ENCODE peak calls at places on chromosomes 2 and 18, in six cellular contexts. I is breast epithelium, M is AG04450, W is fibroblast of lung, U is HepG2, Z is astrocyte of the spinal cord. F is an unnamed sample.
A peak's percentile ranks its signal among the peaks of the same experiment; 100 is the strongest.

GRCh38 chr2:10305254-10305635 is 2.5 kb downstream of the HPCAL1 start:
- DNase-seq in M (no peak), Z (peak; percentile 34), I (no peak), U (no peak), W (peak; percentile 42), F (no peak)

GRCh38 chr2:127670055-127670956 is 5.0 kb downstream of the LIMS2 start:
- DNase-seq in Z (no peak), I (no peak), U (no peak), W (no peak), M (no peak), F (peak; percentile 0)

GRCh38 chr2:57343391-57344006 is 703.1 kb upstream of the VRK2 start:
- DNase-seq in U (no peak), M (no peak), Z (no peak), W (no peak), I (no peak), F (no peak)

GRCh38 chr2:102138331-102138730 is 4.2 kb upstream of the IL1R1 start:
- DNase-seq in W (no peak), M (no peak), I (no peak), U (no peak), Z (no peak), F (no peak)

GRCh38 chr2:96556441-96557330 is 20.1 kb downstream of the ARID5A start:
- DNase-seq in W (peak; percentile 57), U (peak; percentile 99), I (no peak), Z (peak; percentile 65), M (no peak), F (peak; percentile 16)

GRCh38 chr2:127591221-127591923 is 54.6 kb upstream of the GPR17 start:
- DNase-seq in I (no peak), M (peak; percentile 16), W (peak; percentile 50), U (peak; percentile 74), Z (peak; percentile 60), F (no peak)

GRCh38 chr2:132937629-132938028 is 267.6 kb upstream of the LYPD1 start:
- DNase-seq in M (peak; percentile 10), U (no peak), Z (peak; percentile 53), W (peak; percentile 54), I (no peak), F (no peak)

GRCh38 chr2:238966274-238966937 is 118.5 kb downstream of the TWIST2 start:
- DNase-seq in Z (no peak), U (no peak), I (peak; percentile 39), W (no peak), M (no peak), F (no peak)

GRCh38 chr2:224268441-224268840 is 133.5 kb downstream of the FAM124B start:
- DNase-seq in I (no peak), Z (peak; percentile 97), M (peak; percentile 77), W (peak; percentile 97), U (peak; percentile 49), F (peak; percentile 75)

GRCh38 chr2:168403736-168404135 is 52.3 kb upstream of the CERS6 start:
- DNase-seq in Z (no peak), M (no peak), I (no peak), U (no peak), W (no peak), F (no peak)

GRCh38 chr2:241049739-241050623 is 51.6 kb downstream of the SNED1 start:
- DNase-seq in W (no peak), Z (no peak), M (no peak), I (no peak), U (no peak), F (no peak)

GRCh38 chr2:219430633-219431615 is 3.7 kb upstream of the SPEG start:
- DNase-seq in I (no peak), W (peak; percentile 69), U (peak; percentile 21), Z (peak; percentile 32), M (no peak), F (no peak)

GRCh38 chr2:149410701-149411484 is 80.5 kb downstream of the LYPD6 start:
- DNase-seq in M (peak; percentile 74), I (no peak), W (peak; percentile 50), U (no peak), Z (peak; percentile 48), F (peak; percentile 98)

GRCh38 chr18:44051088-44051487 is 629.6 kb upstream of the SETBP1 start:
- DNase-seq in M (no peak), W (no peak), I (no peak), U (no peak), Z (no peak), F (no peak)

GRCh38 chr2:198098918-198099317 is 294.5 kb downstream of the PLCL1 start:
- DNase-seq in I (no peak), U (no peak), Z (no peak), W (no peak), M (no peak), F (no peak)

GRCh38 chr18:31931163-31931885 is 11.6 kb downstream of the TRAPPC8 start:
- DNase-seq in M (no peak), W (no peak), U (no peak), Z (peak; percentile 16), I (no peak), F (no peak)

GRCh38 chr18:45627204-45627526 is 11.9 kb downstream of the SLC14A2 start:
- DNase-seq in U (no peak), I (no peak), W (no peak), M (no peak), Z (no peak), F (no peak)

GRCh38 chr2:14348247-14348646 is 284.3 kb upstream of the LRATD1 start:
- DNase-seq in Z (no peak), U (no peak), I (no peak), M (no peak), W (no peak), F (no peak)

GRCh38 chr2:140804682-140805235 is 1326.1 kb downstream of the LRP1B start:
- DNase-seq in Z (no peak), I (no peak), W (no peak), U (no peak), M (no peak), F (no peak)

GRCh38 chr2:117537030-117537429 is 277.5 kb upstream of the DDX18 start:
- DNase-seq in U (no peak), W (no peak), M (no peak), Z (no peak), I (no peak), F (no peak)

GRCh38 chr2:158970522-158970855 is 2.0 kb downstream of the TANC1 start:
- DNase-seq in Z (no peak), M (no peak), U (no peak), W (no peak), I (no peak), F (no peak)

DNA sequence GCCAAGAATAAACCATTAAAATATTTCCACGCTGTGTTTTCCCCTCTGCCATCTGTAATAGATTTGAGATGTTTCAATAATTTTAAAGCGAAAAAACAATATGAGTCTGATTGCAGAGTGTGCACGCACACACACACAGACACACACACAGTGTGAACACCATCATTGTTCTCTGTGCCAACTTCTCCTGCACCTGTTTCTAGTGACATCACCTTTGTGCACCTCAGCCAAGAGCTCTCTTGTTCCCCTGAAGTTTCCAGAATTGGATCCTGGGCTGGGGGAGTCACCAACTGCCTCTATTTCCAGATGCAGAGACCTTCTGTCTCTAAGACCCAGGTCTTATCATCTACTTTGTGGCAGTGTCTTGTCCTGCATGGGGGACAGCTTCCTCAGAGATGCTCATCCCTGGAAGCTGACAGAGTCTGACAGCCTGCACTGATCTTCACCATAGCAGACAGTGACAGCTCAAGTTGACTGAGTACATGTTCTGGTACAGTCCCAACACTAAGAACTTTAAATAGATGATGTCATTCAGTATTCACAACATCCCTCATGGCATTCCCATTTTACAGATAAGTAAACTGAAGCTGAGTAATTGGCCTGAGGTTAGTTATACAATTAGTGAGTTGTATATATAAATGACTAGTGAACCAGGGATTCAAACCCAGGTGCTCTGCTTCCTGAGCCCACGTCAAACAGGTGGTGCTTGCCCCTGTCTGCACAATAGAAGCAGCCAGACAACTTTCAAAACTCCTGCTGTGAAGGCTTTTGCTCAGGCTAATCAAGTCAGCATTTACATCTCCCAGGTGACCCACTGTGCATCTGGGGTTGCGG is 39.4 kb downstream of the ACOXL start:
- DNase-seq in I (no peak), M (no peak), U (no peak), Z (no peak), W (no peak), F (no peak)
- H3K4me3 ChIP-seq in I (no peak overlapping the region), M (no peak overlapping the region), U (no peak overlapping the region), Z (no peak overlapping the region), W (no peak overlapping the region), F (no peak overlapping the region)

DNA sequence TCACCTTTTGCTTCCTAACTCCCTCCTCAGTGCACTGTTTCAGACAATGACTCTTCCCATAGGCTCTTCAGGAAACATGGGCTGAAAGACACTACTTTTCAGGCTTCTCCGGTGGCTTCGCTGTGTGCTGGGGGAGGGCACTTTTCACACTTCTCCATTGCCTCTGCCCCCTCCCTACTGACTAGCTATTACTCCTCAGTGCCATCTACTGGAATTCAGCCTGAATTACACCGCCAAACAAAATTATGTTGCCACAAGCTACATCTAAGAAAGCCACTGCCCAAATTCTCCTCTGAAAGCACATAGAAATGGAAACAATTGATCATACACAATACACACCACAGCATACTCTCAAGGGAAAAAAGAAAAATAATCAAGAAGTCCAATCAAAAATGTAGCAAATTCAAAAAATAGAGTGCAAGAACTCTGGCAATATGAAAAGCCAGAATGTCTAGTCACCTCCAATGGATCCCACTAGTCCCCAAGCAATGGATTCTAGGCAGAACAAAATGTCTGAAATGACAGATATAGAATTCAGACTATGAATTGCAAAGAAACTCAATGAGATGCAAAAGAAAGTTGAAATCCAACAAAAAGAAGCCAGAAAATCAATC is 1139.4 kb upstream of the GYPC start:
- DNase-seq in W (peak; percentile 1), M (no peak), Z (no peak), I (no peak), U (peak; percentile 10), F (no peak)
- TF ChIP-seq CTCF in W (no peak), M (peak; percentile 55), Z (peak; percentile 43), I (no peak), U (peak; percentile 53), F (no peak)

GRCh38 chr18:62810682-62811081 is 95.3 kb downstream of the PHLPP1 start:
- DNase-seq in Z (no peak), W (no peak), I (no peak), U (no peak), M (no peak), F (no peak)

GRCh38 chr18:62812891-62813290 is 97.5 kb downstream of the PHLPP1 start:
- DNase-seq in W (no peak), Z (no peak), I (no peak), M (no peak), U (no peak), F (no peak)

GRCh38 chr18:62811674-62812073 is 96.3 kb downstream of the PHLPP1 start:
- DNase-seq in W (no peak), Z (no peak), M (no peak), U (no peak), I (no peak), F (no peak)

GRCh38 chr18:62812242-62812641 is 96.9 kb downstream of the PHLPP1 start:
- DNase-seq in U (peak; percentile 21), W (peak; percentile 9), Z (no peak), I (no peak), M (no peak), F (no peak)

GRCh38 chr18:62814114-62814759 is 98.9 kb downstream of the PHLPP1 start:
- DNase-seq in M (no peak), U (no peak), I (no peak), Z (peak; percentile 17), W (no peak), F (no peak)
- H3K4me3 ChIP-seq in M (no peak overlapping the region), U (no peak overlapping the region), I (no peak overlapping the region), Z (no peak overlapping the region), W (no peak overlapping the region), F (no peak overlapping the region)

DNA sequence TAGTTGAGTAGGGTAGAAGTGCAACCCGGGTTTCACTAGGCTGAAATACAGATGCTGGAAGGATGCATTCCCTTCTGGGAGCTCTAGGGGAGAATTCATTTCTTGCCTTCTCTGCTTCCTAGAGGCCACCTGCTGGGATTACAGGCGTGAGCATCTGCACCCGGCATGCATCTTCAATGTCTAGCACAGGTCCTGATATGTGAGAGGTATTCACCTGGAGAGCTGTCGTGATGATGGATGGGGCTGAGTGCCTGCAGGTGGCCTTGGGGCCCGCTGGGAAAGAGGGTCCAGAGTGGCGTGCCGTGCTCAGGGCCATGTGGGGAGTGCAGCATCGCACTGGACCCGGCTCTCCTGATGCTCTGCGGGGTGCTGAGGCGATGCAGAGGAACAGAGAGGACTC is 6.6 kb upstream of the NTSR2 start:
- DNase-seq in W (no peak), U (no peak), Z (no peak), I (no peak), M (no peak), F (no peak)
- TF ChIP-seq CTCF in W (no peak), U (no peak), Z (no peak), I (no peak), M (peak; percentile 22), F (no peak)